ENCODE peak calls at places on chromosomes 4 and X, in four cellular contexts. O is SK-N-MC, F is AG09309, Z is ovary. Q is an unnamed sample.

GRCh38 chr4:11568511-11568910 is 139.8 kb upstream of the HS3ST1 start:
- DNase-seq in O (no peak), F (no peak), Z (no peak), Q (no peak)

GRCh38 chr4:140901736-140902336 is 145.7 kb upstream of the TBC1D9 start:
- DNase-seq in O (no peak), F (no peak), Z (no peak), Q (no peak)

GRCh38 chrX:149453911-149454820 is 50.9 kb downstream of the IDS start:
- DNase-seq in O (no peak), F (no peak), Z (no peak), Q (no peak)

GRCh38 chrX:3029084-3029483 is 12.2 kb upstream of the ARSF start:
- DNase-seq in O (no peak), F (no peak), Z (no peak), Q (no peak)

GRCh38 chrX:74613350-74614192 is 853 bp downstream of the RLIM start:
- DNase-seq in O (no peak), F (no peak), Z (no peak), Q (no peak)

GRCh38 chrX:28590394-28590793 is 3.1 kb downstream of the IL1RAPL1 start:
- DNase-seq in O (no peak), F (no peak), Z (no peak), Q (no peak)

GRCh38 chrX:86103061-86103460 is 45.2 kb upstream of the DACH2 start:
- DNase-seq in O (no peak), F (no peak), Z (no peak), Q (no peak)

GRCh38 chrX:150049647-150050046 is 111.4 kb upstream of the EOLA2 start:
- DNase-seq in O (no peak), F (no peak), Z (no peak), Q (no peak)

GRCh38 chr4:8834681-8835220 is 36.9 kb downstream of the HMX1 start:
- DNase-seq in O (no peak), F (no peak), Z (no peak), Q (no peak)

GRCh38 chr4:112284166-112284565 is 1.5 kb downstream of the TIFA start:
- DNase-seq in O (no peak), F (no peak), Z (no peak), Q (no peak)

GRCh38 chr4:121709766-121710405 is 13.1 kb upstream of the ANXA5 start:
- DNase-seq in O (no peak), F (no peak), Z (no peak), Q (no peak)

GRCh38 chr4:121712783-121713182 is 16.0 kb upstream of the ANXA5 start:
- DNase-seq in O (no peak), F (no peak), Z (no peak), Q (no peak)

GRCh38 chr4:121711263-121712000 is 14.7 kb upstream of the ANXA5 start:
- DNase-seq in O (no peak), F (peak), Z (peak), Q (peak)

GRCh38 chr4:121714548-121714947 is 17.8 kb upstream of the ANXA5 start:
- DNase-seq in O (no peak), F (no peak), Z (no peak), Q (no peak)

GRCh38 chr4:121712001-121712655 is 15.3 kb upstream of the ANXA5 start:
- DNase-seq in O (no peak), F (no peak), Z (no peak), Q (no peak)
- H3K4me3 ChIP-seq in O (no peak), F (no peak), Z (no peak), Q (no peak)

GRCh38 chr4:74037076-74037475 is 1.4 kb downstream of the CXCL3 start:
- DNase-seq in O (no peak), F (no peak), Z (no peak), Q (no peak)

GRCh38 chr4:74042681-74043080 is 4.2 kb upstream of the CXCL3 start:
- DNase-seq in O (no peak), F (no peak), Z (no peak), Q (no peak)

GRCh38 chr4:74041418-74041817 is 2.9 kb upstream of the CXCL3 start:
- DNase-seq in O (no peak), F (no peak), Z (no peak), Q (no peak)

GRCh38 chr4:74039065-74039763 is 725 bp upstream of the CXCL3 start:
- DNase-seq in O (no peak), F (no peak), Z (no peak), Q (no peak)

GRCh38 chr4:74038161-74039064 is at the start of gene CXCL3:
- DNase-seq in O (no peak), F (no peak), Z (peak), Q (no peak)
- H3K4me3 ChIP-seq in O (peak), F (peak), Z (peak), Q (peak)

DNA sequence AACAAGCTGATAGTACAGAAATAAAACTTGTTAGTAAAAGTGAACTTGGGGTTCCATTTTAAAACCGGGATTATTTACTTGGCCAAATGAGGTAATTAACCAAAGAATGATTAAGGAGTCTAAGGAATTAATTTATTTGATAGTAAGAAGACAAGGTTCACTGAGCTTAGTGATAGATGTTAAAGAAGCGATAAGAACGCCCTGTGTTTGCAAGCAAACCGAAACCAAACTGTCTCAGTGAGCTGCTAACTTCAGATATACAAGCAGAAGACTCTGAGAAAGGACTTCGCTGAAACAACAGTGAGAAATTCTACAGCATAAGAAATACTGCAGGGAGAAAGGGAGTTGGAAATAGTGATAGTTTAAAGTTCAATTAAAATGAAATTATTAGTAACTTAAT is 37.6 kb upstream of the SHISA3 start:
- DNase-seq in O (no peak), F (no peak), Z (no peak), Q (no peak)
- H3K4me3 ChIP-seq in O (no peak), F (no peak), Z (no peak), Q (no peak)

GRCh38 chrX:100648601-100649417 is 4.8 kb downstream of the SRPX2 start:
- DNase-seq in O (no peak), F (no peak), Z (peak), Q (peak)
- H3K4me3 ChIP-seq in O (peak), F (no peak), Z (no peak), Q (peak)

DNA sequence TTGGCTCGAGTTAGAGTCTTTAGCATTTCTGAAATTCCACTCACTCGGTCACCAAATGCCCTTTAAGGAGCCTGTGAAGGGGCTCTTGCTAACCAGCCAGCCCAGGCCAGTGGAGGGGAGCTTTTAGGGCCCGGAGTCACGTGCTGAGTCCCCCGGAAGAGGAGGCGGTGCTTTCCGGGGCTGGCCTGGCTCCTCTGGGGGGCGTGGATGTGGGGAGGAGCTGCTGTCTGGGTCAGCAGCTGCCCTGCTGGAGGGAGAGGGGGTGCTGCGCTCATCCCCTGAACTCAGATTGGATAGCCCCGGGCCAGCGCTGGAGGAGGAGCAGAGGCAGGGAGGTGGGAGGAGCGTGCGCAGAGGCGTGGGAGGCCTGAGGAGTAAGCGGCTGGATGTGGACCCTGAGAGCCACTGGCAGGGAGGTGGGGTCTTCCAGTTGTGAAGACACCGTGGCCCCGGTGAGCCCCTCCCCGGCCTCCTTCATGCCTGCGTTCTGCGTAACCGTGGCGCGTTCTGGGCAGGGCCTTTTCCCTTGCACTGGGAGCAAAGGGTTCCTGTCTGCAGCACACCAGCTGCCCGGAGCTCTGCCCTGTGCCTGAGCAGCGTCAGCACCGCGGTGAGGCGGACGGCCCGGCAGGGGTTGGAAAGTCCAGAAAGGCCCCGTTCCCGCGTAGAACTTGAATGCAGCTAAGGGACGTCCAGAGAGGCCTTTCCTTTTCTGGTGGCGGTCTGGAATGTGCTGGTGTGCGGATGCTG is 19.7 kb downstream of the MAEA start:
- DNase-seq in O (no peak), F (peak), Z (peak), Q (peak)
- H3K4me3 ChIP-seq in O (no peak), F (peak), Z (peak), Q (peak)

DNA sequence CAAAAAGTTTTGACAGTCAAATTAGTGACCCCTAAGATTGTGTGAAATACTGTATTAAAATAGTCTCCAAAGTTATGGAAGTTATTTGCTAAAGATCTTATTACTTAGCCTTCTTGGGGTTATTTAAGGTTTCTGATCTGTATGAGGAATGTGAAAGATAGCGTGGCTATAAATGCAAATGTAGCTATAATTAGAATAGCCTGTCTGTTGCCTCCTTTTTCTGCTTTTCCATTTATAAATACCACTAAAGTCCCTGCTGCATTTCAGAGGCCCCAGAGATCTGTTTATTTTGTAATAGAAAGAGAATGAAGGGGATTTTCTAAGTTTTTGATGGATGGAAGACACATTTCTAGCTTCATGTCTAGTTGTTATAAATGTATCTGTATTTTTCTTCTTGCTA is 74.1 kb downstream of the INTS12 start:
- DNase-seq in O (peak), F (no peak), Z (no peak), Q (no peak)
- H3K4me3 ChIP-seq in O (peak), F (no peak), Z (no peak), Q (no peak)

GRCh38 chr4:158209825-158210807 is at the start of gene TMEM144:
- DNase-seq in O (peak), F (peak), Z (peak), Q (peak)
- H3K4me3 ChIP-seq in O (peak), F (peak), Z (peak), Q (peak)

GRCh38 chr4:147733614-147734344 is 1.9 kb downstream of the ARHGAP10 start:
- DNase-seq in O (no peak), F (no peak), Z (no peak), Q (no peak)
- H3K4me3 ChIP-seq in O (peak), F (peak), Z (peak), Q (peak)

DNA sequence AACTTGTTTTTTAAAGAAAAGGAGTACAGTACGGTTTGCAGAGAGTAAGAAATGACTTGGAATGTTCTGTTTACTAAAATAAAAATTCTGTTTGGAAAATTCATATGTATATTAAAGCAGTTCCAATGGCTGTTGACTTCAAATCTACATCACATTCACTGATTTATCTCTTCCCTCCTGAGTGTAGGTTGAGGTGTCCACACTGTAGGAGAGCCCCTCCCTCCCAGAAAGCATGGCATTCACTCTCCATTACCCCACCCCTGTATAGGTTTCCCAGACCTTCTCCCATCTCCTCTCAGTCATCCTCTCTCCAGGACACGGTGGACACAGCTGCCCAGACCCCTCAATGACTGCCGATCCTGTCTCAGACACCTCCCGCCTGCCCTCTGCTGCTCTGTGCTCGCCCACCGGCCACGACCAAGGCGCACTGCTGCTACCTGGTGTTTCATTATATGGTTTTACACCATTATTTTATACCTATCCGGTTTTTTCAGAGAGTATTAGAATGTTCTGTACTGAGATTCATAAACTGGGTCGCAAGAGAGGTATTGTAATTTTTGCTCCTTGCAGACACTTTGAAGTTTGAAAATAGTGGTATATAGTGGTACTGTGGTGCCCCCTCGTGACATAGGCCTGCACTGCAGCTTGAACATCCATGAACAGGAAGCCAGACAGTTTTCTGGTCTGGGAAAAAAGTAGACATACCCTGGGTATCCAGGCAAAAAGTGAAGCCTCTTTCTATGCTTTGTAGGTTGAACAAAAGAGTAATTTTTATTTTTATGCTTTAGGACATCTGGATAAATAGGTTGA is 38.8 kb upstream of the BEX4 start:
- DNase-seq in O (no peak), F (no peak), Z (peak), Q (no peak)
- H3K4me3 ChIP-seq in O (no peak), F (peak), Z (no peak), Q (peak)

GRCh38 chr4:184822356-184822755 is 3.4 kb downstream of the ACSL1 start:
- DNase-seq in O (no peak), F (no peak), Z (no peak), Q (no peak)
- H3K4me3 ChIP-seq in O (no peak), F (no peak), Z (no peak), Q (no peak)